ENCODE peak calls at places on chromosomes 6 and 20, in nine cellular contexts. P is GM12878; U is HTR-8/SVneo; O is RCC 7860; G is activated CD4-positive, alpha-beta T cell treated with anti-CD3 and anti-CD28 coated beads, Interleukin-2, amount 50 U/mL, for 1 hour; I is GM03348; D is activated CD8-positive, alpha-beta T cell treated with anti-CD3 and anti-CD28 coated beads for 36 hours; Y is fibroblast of pulmonary artery; C is foreskin fibroblast. Z is an unnamed sample.

GRCh38 chr20:51043811-51044210 is 20.9 kb upstream of the KCNG1 start:
- DNase-seq in D (no peak), C (peak), Y (no peak), O (no peak), I (no peak), G (no peak), U (no peak), P (no peak), Z (peak)

GRCh38 chr20:20603339-20603990 is 109.0 kb downstream of the RALGAPA2 start:
- DNase-seq in D (peak), C (no peak), P (peak), U (no peak), O (peak), I (no peak), Y (no peak), G (no peak), Z (no peak)

GRCh38 chr6:75480425-75480824 is 13.2 kb downstream of the FILIP1 start:
- DNase-seq in D (no peak), U (no peak), C (no peak), O (no peak), Y (no peak), I (no peak), P (no peak), G (no peak), Z (no peak)

GRCh38 chr6:20326422-20326728 is 75.3 kb upstream of the E2F3 start:
- DNase-seq in P (no peak), I (no peak), Y (no peak), C (no peak), D (no peak), G (no peak), U (no peak), O (no peak), Z (no peak)

GRCh38 chr6:50270427-50270826 is 220.7 kb upstream of the DEFB112 start:
- DNase-seq in I (no peak), D (no peak), G (no peak), Y (no peak), U (no peak), C (no peak), P (no peak), O (no peak), Z (no peak)

GRCh38 chr6:37731888-37732287 is 34.2 kb upstream of the MDGA1 start:
- DNase-seq in C (no peak), O (no peak), G (peak), U (no peak), P (peak), D (peak), I (no peak), Y (no peak), Z (no peak)

GRCh38 chr6:108114861-108115597 is 40.5 kb upstream of the OSTM1 start:
- DNase-seq in Y (peak), P (no peak), D (peak), G (no peak), I (peak), C (peak), O (no peak), U (no peak), Z (peak)

GRCh38 chr20:54056762-54057639 is 13.4 kb downstream of the BCAS1 start:
- DNase-seq in Y (no peak), I (no peak), C (no peak), G (no peak), U (no peak), D (no peak), P (no peak), O (no peak), Z (no peak)

GRCh38 chr6:1392813-1393640 is 3.7 kb downstream of the FOXF2 start:
- DNase-seq in P (no peak), C (no peak), U (no peak), O (no peak), Y (no peak), D (no peak), G (no peak), I (no peak), Z (no peak)